ENCODE peak calls at places on chromosomes 4 and X, in seven cellular contexts. One of them, this sample, is unnamed.

GRCh38 chr4:6834867-6835266 is 52.3 kb downstream of the KIAA0232 start:
- DNase-seq in HL-60: no peak
- DNase-seq in foreskin fibroblast: peak
- DNase-seq in brain microvascular endothelial cell: peak
- DNase-seq in upper lobe of right lung: no peak
- DNase-seq in epithelial cell of esophagus: peak
- DNase-seq in BJ: no peak
- DNase-seq in this sample: no peak

GRCh38 chr4:124206779-124207605 is 505.5 kb downstream of the ANKRD50 start:
- DNase-seq in HL-60: no peak
- DNase-seq in foreskin fibroblast: peak
- DNase-seq in brain microvascular endothelial cell: peak
- DNase-seq in upper lobe of right lung: no peak
- DNase-seq in epithelial cell of esophagus: peak
- DNase-seq in BJ: no peak
- DNase-seq in this sample: no peak

GRCh38 chr4:164081801-164082200 is 587.3 kb downstream of the TMA16 start:
- DNase-seq in HL-60: no peak
- DNase-seq in foreskin fibroblast: no peak
- DNase-seq in brain microvascular endothelial cell: no peak
- DNase-seq in upper lobe of right lung: no peak
- DNase-seq in epithelial cell of esophagus: peak
- DNase-seq in BJ: no peak
- DNase-seq in this sample: no peak

GRCh38 chrX:149006235-149006634 is 498.9 kb downstream of the IDS start:
- DNase-seq in HL-60: no peak
- DNase-seq in foreskin fibroblast: no peak
- DNase-seq in brain microvascular endothelial cell: no peak
- DNase-seq in upper lobe of right lung: no peak
- DNase-seq in epithelial cell of esophagus: no peak
- DNase-seq in BJ: no peak
- DNase-seq in this sample: no peak

GRCh38 chr4:20326977-20327376 is 75.3 kb downstream of the SLIT2 start:
- DNase-seq in HL-60: no peak
- DNase-seq in foreskin fibroblast: peak
- DNase-seq in brain microvascular endothelial cell: no peak
- DNase-seq in upper lobe of right lung: no peak
- DNase-seq in epithelial cell of esophagus: no peak
- DNase-seq in BJ: no peak
- DNase-seq in this sample: no peak

GRCh38 chrX:120406638-120407037 is 44.7 kb downstream of the ATP1B4 start:
- DNase-seq in HL-60: no peak
- DNase-seq in foreskin fibroblast: no peak
- DNase-seq in brain microvascular endothelial cell: no peak
- DNase-seq in upper lobe of right lung: no peak
- DNase-seq in epithelial cell of esophagus: no peak
- DNase-seq in BJ: no peak
- DNase-seq in this sample: no peak

GRCh38 chrX:44267116-44267515 is 76.4 kb downstream of the EFHC2 start:
- DNase-seq in HL-60: no peak
- DNase-seq in foreskin fibroblast: no peak
- DNase-seq in brain microvascular endothelial cell: no peak
- DNase-seq in upper lobe of right lung: no peak
- DNase-seq in epithelial cell of esophagus: no peak
- DNase-seq in BJ: no peak
- DNase-seq in this sample: no peak

GRCh38 chr4:142100941-142101340 is 464.6 kb downstream of the IL15 start:
- DNase-seq in HL-60: no peak
- DNase-seq in foreskin fibroblast: no peak
- DNase-seq in brain microvascular endothelial cell: no peak
- DNase-seq in upper lobe of right lung: no peak
- DNase-seq in epithelial cell of esophagus: no peak
- DNase-seq in BJ: no peak
- DNase-seq in this sample: no peak

GRCh38 chr4:99201687-99202086 is 17.4 kb downstream of the ADH6 start:
- DNase-seq in HL-60: no peak
- DNase-seq in foreskin fibroblast: peak
- DNase-seq in brain microvascular endothelial cell: no peak
- DNase-seq in upper lobe of right lung: no peak
- DNase-seq in epithelial cell of esophagus: no peak
- DNase-seq in BJ: no peak
- DNase-seq in this sample: no peak

GRCh38 chr4:52001616-52002015 is 18.5 kb downstream of the LRRC66 start:
- DNase-seq in HL-60: no peak
- DNase-seq in foreskin fibroblast: peak
- DNase-seq in brain microvascular endothelial cell: no peak
- DNase-seq in upper lobe of right lung: no peak
- DNase-seq in epithelial cell of esophagus: peak
- DNase-seq in BJ: no peak
- DNase-seq in this sample: no peak

GRCh38 chrX:147848009-147848408 is 63.7 kb upstream of the FMR1 start:
- DNase-seq in HL-60: no peak
- DNase-seq in foreskin fibroblast: no peak
- DNase-seq in brain microvascular endothelial cell: no peak
- DNase-seq in upper lobe of right lung: no peak
- DNase-seq in epithelial cell of esophagus: no peak
- DNase-seq in BJ: no peak
- DNase-seq in this sample: no peak

GRCh38 chrX:8783100-8784098 is 17.8 kb downstream of the FAM9A start:
- DNase-seq in HL-60: no peak
- DNase-seq in foreskin fibroblast: no peak
- DNase-seq in brain microvascular endothelial cell: no peak
- DNase-seq in upper lobe of right lung: no peak
- DNase-seq in epithelial cell of esophagus: peak
- DNase-seq in BJ: no peak
- DNase-seq in this sample: no peak
- TF ChIP-seq CTCF in HL-60: no peak
- TF ChIP-seq CTCF in foreskin fibroblast: peak
- TF ChIP-seq CTCF in brain microvascular endothelial cell: peak
- TF ChIP-seq CTCF in upper lobe of right lung: peak
- TF ChIP-seq CTCF in epithelial cell of esophagus: peak
- TF ChIP-seq CTCF in BJ: peak
- TF ChIP-seq CTCF in this sample: peak

GRCh38 chrX:22135171-22135711 is 103.1 kb downstream of the PHEX start:
- DNase-seq in HL-60: no peak
- DNase-seq in foreskin fibroblast: peak
- DNase-seq in brain microvascular endothelial cell: peak
- DNase-seq in upper lobe of right lung: no peak
- DNase-seq in epithelial cell of esophagus: peak
- DNase-seq in BJ: no peak
- DNase-seq in this sample: peak
- H3K4me3 ChIP-seq in HL-60: no peak
- H3K4me3 ChIP-seq in foreskin fibroblast: no peak
- H3K4me3 ChIP-seq in brain microvascular endothelial cell: no peak
- H3K4me3 ChIP-seq in upper lobe of right lung: no peak
- H3K4me3 ChIP-seq in epithelial cell of esophagus: no peak
- H3K4me3 ChIP-seq in BJ: no peak
- H3K4me3 ChIP-seq in this sample: no peak

DNA sequence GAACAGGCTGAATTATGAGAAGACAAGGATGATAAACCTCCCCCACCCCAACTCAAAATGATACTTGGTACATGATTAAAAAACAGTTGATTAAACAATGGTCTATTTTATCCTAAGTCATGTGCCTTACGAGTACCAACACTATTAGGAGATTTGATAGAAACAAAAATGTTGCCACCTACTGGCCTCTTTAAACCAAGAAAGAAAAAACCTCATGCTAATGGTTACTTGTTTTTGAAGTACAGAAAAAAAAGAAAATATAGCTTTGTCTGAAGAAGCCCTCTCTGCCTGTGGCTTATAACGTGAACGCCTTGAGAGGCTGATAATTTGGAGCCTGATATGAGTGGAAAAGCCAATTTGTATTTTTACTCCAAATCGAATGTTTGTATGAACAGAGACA is 538.2 kb downstream of the DMD start:
- DNase-seq in HL-60: no peak
- DNase-seq in foreskin fibroblast: no peak
- DNase-seq in brain microvascular endothelial cell: peak
- DNase-seq in upper lobe of right lung: no peak
- DNase-seq in epithelial cell of esophagus: peak
- DNase-seq in BJ: no peak
- DNase-seq in this sample: no peak
- TF ChIP-seq CTCF in HL-60: no peak
- TF ChIP-seq CTCF in foreskin fibroblast: no peak
- TF ChIP-seq CTCF in brain microvascular endothelial cell: no peak
- TF ChIP-seq CTCF in upper lobe of right lung: no peak
- TF ChIP-seq CTCF in epithelial cell of esophagus: no peak
- TF ChIP-seq CTCF in BJ: no peak
- TF ChIP-seq CTCF in this sample: no peak

GRCh38 chrX:72084114-72084513 is 47.6 kb downstream of the RTL5 start:
- DNase-seq in HL-60: no peak
- DNase-seq in foreskin fibroblast: no peak
- DNase-seq in brain microvascular endothelial cell: no peak
- DNase-seq in upper lobe of right lung: no peak
- DNase-seq in epithelial cell of esophagus: no peak
- DNase-seq in BJ: no peak
- DNase-seq in this sample: no peak
- H3K4me3 ChIP-seq in HL-60: no peak
- H3K4me3 ChIP-seq in foreskin fibroblast: no peak
- H3K4me3 ChIP-seq in brain microvascular endothelial cell: no peak
- H3K4me3 ChIP-seq in upper lobe of right lung: no peak
- H3K4me3 ChIP-seq in epithelial cell of esophagus: no peak
- H3K4me3 ChIP-seq in BJ: no peak
- H3K4me3 ChIP-seq in this sample: no peak

GRCh38 chrX:139759637-139760036 is 51.7 kb upstream of the MCF2 start:
- DNase-seq in HL-60: peak
- DNase-seq in foreskin fibroblast: peak
- DNase-seq in brain microvascular endothelial cell: peak
- DNase-seq in upper lobe of right lung: no peak
- DNase-seq in epithelial cell of esophagus: peak
- DNase-seq in BJ: no peak
- DNase-seq in this sample: no peak
- TF ChIP-seq CTCF in HL-60: no peak
- TF ChIP-seq CTCF in foreskin fibroblast: peak
- TF ChIP-seq CTCF in brain microvascular endothelial cell: peak
- TF ChIP-seq CTCF in upper lobe of right lung: peak
- TF ChIP-seq CTCF in epithelial cell of esophagus: peak
- TF ChIP-seq CTCF in BJ: peak
- TF ChIP-seq CTCF in this sample: peak

GRCh38 chrX:72620550-72621145 is 48.0 kb upstream of the HDAC8 start:
- DNase-seq in HL-60: no peak
- DNase-seq in foreskin fibroblast: peak
- DNase-seq in brain microvascular endothelial cell: peak
- DNase-seq in upper lobe of right lung: no peak
- DNase-seq in epithelial cell of esophagus: peak
- DNase-seq in BJ: peak
- DNase-seq in this sample: peak
- H3K4me3 ChIP-seq in HL-60: no peak
- H3K4me3 ChIP-seq in foreskin fibroblast: no peak
- H3K4me3 ChIP-seq in brain microvascular endothelial cell: peak
- H3K4me3 ChIP-seq in upper lobe of right lung: no peak
- H3K4me3 ChIP-seq in epithelial cell of esophagus: no peak
- H3K4me3 ChIP-seq in BJ: no peak
- H3K4me3 ChIP-seq in this sample: no peak

GRCh38 chrX:97740886-97741285 is 857.2 kb downstream of the RPA4 start:
- DNase-seq in HL-60: no peak
- DNase-seq in foreskin fibroblast: no peak
- DNase-seq in brain microvascular endothelial cell: no peak
- DNase-seq in upper lobe of right lung: no peak
- DNase-seq in epithelial cell of esophagus: peak
- DNase-seq in BJ: no peak
- DNase-seq in this sample: no peak

GRCh38 chrX:97740044-97740443 is 856.3 kb downstream of the RPA4 start:
- DNase-seq in HL-60: no peak
- DNase-seq in foreskin fibroblast: no peak
- DNase-seq in brain microvascular endothelial cell: no peak
- DNase-seq in upper lobe of right lung: no peak
- DNase-seq in epithelial cell of esophagus: peak
- DNase-seq in BJ: no peak
- DNase-seq in this sample: no peak

GRCh38 chrX:97747346-97747745 is 863.6 kb downstream of the RPA4 start:
- DNase-seq in HL-60: no peak
- DNase-seq in foreskin fibroblast: no peak
- DNase-seq in brain microvascular endothelial cell: no peak
- DNase-seq in upper lobe of right lung: no peak
- DNase-seq in epithelial cell of esophagus: no peak
- DNase-seq in BJ: no peak
- DNase-seq in this sample: no peak

DNA sequence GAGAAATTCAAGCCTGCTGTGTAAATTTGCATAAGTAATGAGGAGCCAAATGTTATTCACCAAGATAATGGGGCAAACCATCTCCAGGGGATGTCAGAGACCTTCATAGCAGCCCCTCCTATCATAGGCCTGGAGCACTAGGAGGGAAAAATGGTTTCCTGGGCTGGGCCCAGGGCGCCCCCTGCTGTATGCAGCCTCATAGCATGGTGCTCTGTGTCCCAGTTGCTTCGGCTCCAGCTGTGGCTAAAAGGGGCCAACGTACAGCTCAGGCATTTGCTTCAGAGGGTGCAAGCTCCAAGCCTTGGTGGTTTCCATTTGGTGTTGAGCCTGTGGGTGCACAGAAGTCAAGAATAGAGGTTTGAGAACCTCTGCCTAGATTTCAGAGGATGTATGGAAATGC is 859.3 kb downstream of the RPA4 start:
- DNase-seq in HL-60: no peak
- DNase-seq in foreskin fibroblast: no peak
- DNase-seq in brain microvascular endothelial cell: no peak
- DNase-seq in upper lobe of right lung: no peak
- DNase-seq in epithelial cell of esophagus: no peak
- DNase-seq in BJ: no peak
- DNase-seq in this sample: no peak
- TF ChIP-seq CTCF in HL-60: no peak
- TF ChIP-seq CTCF in foreskin fibroblast: no peak
- TF ChIP-seq CTCF in brain microvascular endothelial cell: peak
- TF ChIP-seq CTCF in upper lobe of right lung: peak
- TF ChIP-seq CTCF in epithelial cell of esophagus: no peak
- TF ChIP-seq CTCF in BJ: no peak
- TF ChIP-seq CTCF in this sample: peak

GRCh38 chr4:169311643-169312365 is 41.0 kb upstream of the SH3RF1 start:
- DNase-seq in HL-60: peak
- DNase-seq in foreskin fibroblast: peak
- DNase-seq in brain microvascular endothelial cell: peak
- DNase-seq in upper lobe of right lung: no peak
- DNase-seq in epithelial cell of esophagus: peak
- DNase-seq in BJ: no peak
- DNase-seq in this sample: peak

GRCh38 chr4:169315530-169316306 is 45.0 kb upstream of the SH3RF1 start:
- DNase-seq in HL-60: no peak
- DNase-seq in foreskin fibroblast: peak
- DNase-seq in brain microvascular endothelial cell: peak
- DNase-seq in upper lobe of right lung: no peak
- DNase-seq in epithelial cell of esophagus: peak
- DNase-seq in BJ: no peak
- DNase-seq in this sample: no peak

GRCh38 chr4:169312690-169313422 is 42.1 kb upstream of the SH3RF1 start:
- DNase-seq in HL-60: no peak
- DNase-seq in foreskin fibroblast: no peak
- DNase-seq in brain microvascular endothelial cell: no peak
- DNase-seq in upper lobe of right lung: no peak
- DNase-seq in epithelial cell of esophagus: no peak
- DNase-seq in BJ: no peak
- DNase-seq in this sample: no peak

GRCh38 chr4:169313732-169314131 is 43.0 kb upstream of the SH3RF1 start:
- DNase-seq in HL-60: no peak
- DNase-seq in foreskin fibroblast: no peak
- DNase-seq in brain microvascular endothelial cell: no peak
- DNase-seq in upper lobe of right lung: no peak
- DNase-seq in epithelial cell of esophagus: peak
- DNase-seq in BJ: no peak
- DNase-seq in this sample: no peak

GRCh38 chr4:169314906-169315305 is 44.1 kb upstream of the SH3RF1 start:
- DNase-seq in HL-60: no peak
- DNase-seq in foreskin fibroblast: peak
- DNase-seq in brain microvascular endothelial cell: peak
- DNase-seq in upper lobe of right lung: peak
- DNase-seq in epithelial cell of esophagus: peak
- DNase-seq in BJ: no peak
- DNase-seq in this sample: peak
- H3K4me3 ChIP-seq in HL-60: no peak
- H3K4me3 ChIP-seq in foreskin fibroblast: no peak
- H3K4me3 ChIP-seq in brain microvascular endothelial cell: no peak
- H3K4me3 ChIP-seq in upper lobe of right lung: peak
- H3K4me3 ChIP-seq in epithelial cell of esophagus: no peak
- H3K4me3 ChIP-seq in BJ: no peak
- H3K4me3 ChIP-seq in this sample: no peak